ENCODE peak calls at places on chromosomes 6 and 20, in four cellular contexts. Y is mucosa of gallbladder; A is NCI-H1105; V is CD4-positive, alpha-beta memory T cell. X is an unnamed sample.

GRCh38 chr6:144344651-144345050 is 59.5 kb downstream of the UTRN start:
- DNase-seq in Y (no peak), A (no peak), V (peak), X (no peak)

GRCh38 chr20:31670371-31671228 is 32.9 kb downstream of the COX4I2 start:
- DNase-seq in Y (peak), A (no peak), V (no peak), X (no peak)

GRCh38 chr6:107965746-107966145 is 7.7 kb upstream of the SEC63 start:
- DNase-seq in Y (no peak), A (no peak), V (no peak), X (no peak)

GRCh38 chr20:59939052-59939878 is 840 bp downstream of the PPP1R3D start:
- DNase-seq in Y (no peak), A (no peak), V (peak), X (no peak)

GRCh38 chr20:32018269-32019155 is 8.3 kb downstream of the CCM2L start:
- DNase-seq in Y (peak), A (peak), V (peak), X (peak)

GRCh38 chr6:5941188-5941587 is 65.5 kb downstream of the NRN1 start:
- DNase-seq in Y (no peak), A (no peak), V (no peak), X (no peak)

GRCh38 chr6:106870069-106870468 is 104.5 kb downstream of the CD24 start:
- DNase-seq in Y (no peak), A (no peak), V (no peak), X (no peak)

GRCh38 chr6:166779381-166779780 is 152.3 kb upstream of the RPS6KA2 start:
- DNase-seq in Y (no peak), A (no peak), V (no peak), X (no peak)

GRCh38 chr6:1190361-1190760 is 121.5 kb upstream of the FOXQ1 start:
- DNase-seq in Y (no peak), A (no peak), V (no peak), X (no peak)

GRCh38 chr20:62522748-62523396 is 47.1 kb upstream of the GATA5 start:
- DNase-seq in Y (no peak), A (no peak), V (no peak), X (no peak)

GRCh38 chr6:109182590-109182989 is 87.3 kb downstream of the CEP57L1 start:
- DNase-seq in Y (no peak), A (no peak), V (no peak), X (no peak)

GRCh38 chr6:15444081-15444731 is 198.3 kb downstream of the JARID2 start:
- DNase-seq in Y (no peak), A (peak), V (no peak), X (no peak)

GRCh38 chr6:34792605-34793500 is 970 bp downstream of the BLTP3A start:
- DNase-seq in Y (peak), A (no peak), V (no peak), X (peak)

GRCh38 chr6:157381631-157382621 is 936 bp downstream of the ZDHHC14 start:
- DNase-seq in Y (peak), A (peak), V (peak), X (peak)

GRCh38 chr20:64161595-64162238 is 2.5 kb upstream of the MYT1 start:
- DNase-seq in Y (peak), A (no peak), V (peak), X (peak)

GRCh38 chr20:38129893-38130609 is 35.0 kb downstream of the TGM2 start:
- DNase-seq in Y (no peak), A (no peak), V (no peak), X (no peak)

GRCh38 chr6:169420912-169421543 is 167.4 kb upstream of the THBS2 start:
- DNase-seq in Y (no peak), A (no peak), V (no peak), X (peak)

GRCh38 chr6:32854376-32855178 is 585 bp downstream of the PSMB9 start:
- DNase-seq in Y (peak), A (no peak), V (peak), X (no peak)

GRCh38 chr20:12466915-12467314 is 541.9 kb upstream of the SPTLC3 start:
- DNase-seq in Y (no peak), A (no peak), V (no peak), X (no peak)

GRCh38 chr20:36482044-36482473 is 59.3 kb upstream of the MYL9 start:
- DNase-seq in Y (no peak), A (peak), V (no peak), X (no peak)

GRCh38 chr6:100612101-100612500 is 147.4 kb upstream of the SIM1 start:
- DNase-seq in Y (no peak), A (no peak), V (no peak), X (no peak)

GRCh38 chr6:55963301-55963700 is 87.9 kb upstream of the BMP5 start:
- DNase-seq in Y (no peak), A (no peak), V (no peak), X (no peak)

GRCh38 chr20:45695496-45695895 is 6.3 kb upstream of the WFDC13 start:
- DNase-seq in Y (no peak), A (no peak), V (no peak), X (no peak)

GRCh38 chr6:33885121-33886057 is 81.6 kb upstream of the MLN start:
- DNase-seq in Y (no peak), A (no peak), V (no peak), X (no peak)

GRCh38 chr6:130858498-130859160 is 31.4 kb downstream of the SMLR1 start:
- DNase-seq in Y (no peak), A (no peak), V (no peak), X (no peak)

GRCh38 chr20:60054716-60055371 is 96.6 kb downstream of the CDH26 start:
- DNase-seq in Y (no peak), A (no peak), V (no peak), X (no peak)

GRCh38 chr6:71402101-71402500 is 113.5 kb downstream of the OGFRL1 start:
- DNase-seq in Y (no peak), A (no peak), V (no peak), X (no peak)

GRCh38 chr20:61940976-61941720 is 124.5 kb downstream of the TAF4 start:
- DNase-seq in Y (no peak), A (no peak), V (no peak), X (no peak)

GRCh38 chr6:150717419-150717818 is 117.7 kb downstream of the PLEKHG1 start:
- DNase-seq in Y (peak), A (no peak), V (no peak), X (no peak)

GRCh38 chr6:135269399-135270005 is 88.4 kb downstream of the MYB start:
- DNase-seq in Y (no peak), A (peak), V (no peak), X (no peak)

GRCh38 chr6:27049863-27050781 is 197.4 kb upstream of the PRSS16 start:
- DNase-seq in Y (no peak), A (no peak), V (no peak), X (no peak)

GRCh38 chr6:165717732-165718465 is 54.9 kb upstream of the PDE10A start:
- DNase-seq in Y (no peak), A (no peak), V (no peak), X (no peak)

GRCh38 chr6:11711644-11711993 is 67.0 kb downstream of the ADTRP start:
- DNase-seq in Y (no peak), A (no peak), V (no peak), X (no peak)

GRCh38 chr20:36439040-36439730 is 102.1 kb upstream of the MYL9 start:
- DNase-seq in Y (peak), A (peak), V (peak), X (peak)

GRCh38 chr6:43887906-43888683 is 118.1 kb downstream of the VEGFA start:
- DNase-seq in Y (no peak), A (no peak), V (no peak), X (no peak)

GRCh38 chr6:3209114-3210023 is 18.1 kb downstream of the TUBB2B start:
- DNase-seq in Y (peak), A (no peak), V (peak), X (no peak)

GRCh38 chr20:63335711-63336110 is 25.4 kb downstream of the CHRNA4 start:
- DNase-seq in Y (no peak), A (no peak), V (no peak), X (no peak)

GRCh38 chr6:163637524-163637923 is 223.0 kb downstream of the QKI start:
- DNase-seq in Y (no peak), A (no peak), V (no peak), X (no peak)

GRCh38 chr6:6455272-6455671 is 133.2 kb upstream of the LY86 start:
- DNase-seq in Y (no peak), A (no peak), V (no peak), X (no peak)